ENCODE peak calls at places on chromosomes 3 and 15, in six cellular contexts. W, X, J, N, Z and I are unnamed samples.

GRCh38 chr3:176816937-176817336 is 380.3 kb downstream of the TBL1XR1 start:
- DNase-seq in W (no peak), X (no peak), J (no peak), N (no peak), Z (no peak), I (no peak)

GRCh38 chr3:42654331-42655201 is 1.1 kb downstream of the ZBTB47 start:
- DNase-seq in W (peak), X (peak), J (peak), N (peak), Z (peak), I (no peak)

GRCh38 chr15:89837134-89837829 is 22.6 kb upstream of the ANPEP start:
- DNase-seq in W (no peak), X (no peak), J (no peak), N (no peak), Z (no peak), I (no peak)

GRCh38 chr3:171393032-171393744 is 67.0 kb downstream of the TNIK start:
- DNase-seq in W (no peak), X (no peak), J (no peak), N (no peak), Z (no peak), I (no peak)

GRCh38 chr3:193677734-193678133 is 84.7 kb downstream of the OPA1 start:
- DNase-seq in W (no peak), X (no peak), J (no peak), N (no peak), Z (no peak), I (no peak)

GRCh38 chr3:72816843-72817485 is 31.3 kb downstream of the SHQ1 start:
- DNase-seq in W (no peak), X (no peak), J (no peak), N (peak), Z (no peak), I (no peak)

GRCh38 chr15:76206325-76206976 is 104.8 kb downstream of the ETFA start:
- DNase-seq in W (peak), X (peak), J (peak), N (peak), Z (no peak), I (no peak)

GRCh38 chr3:147656023-147656422 is 246.9 kb downstream of the ZIC1 start:
- DNase-seq in W (no peak), X (no peak), J (no peak), N (no peak), Z (no peak), I (no peak)

GRCh38 chr3:40971191-40972168 is 227.8 kb upstream of the CTNNB1 start:
- DNase-seq in W (peak), X (peak), J (peak), N (peak), Z (no peak), I (no peak)